ENCODE peak calls at places on chromosome 6, in four cellular contexts. U is mammary epithelial cell, Z is tibial artery, R is BJ. P is an unnamed sample.

GRCh38 chr6:111657146-111657545 is 51.5 kb upstream of the TRAF3IP2 start:
- DNase-seq in U (peak; percentile 54), Z (no peak), R (peak; percentile 71), P (peak; percentile 51)

GRCh38 chr6:34816635-34817301 is 24.9 kb downstream of the BLTP3A start:
- DNase-seq in U (no peak), Z (no peak), R (no peak), P (no peak)

GRCh38 chr6:111530777-111531176 is 47.8 kb upstream of the REV3L start:
- DNase-seq in U (no peak), Z (no peak), R (no peak), P (no peak)

GRCh38 chr6:25629202-25629584 is 22.8 kb upstream of the SCGN start:
- DNase-seq in U (no peak), Z (no peak), R (no peak), P (no peak)

GRCh38 chr6:100209323-100210137 is 215.5 kb upstream of the MCHR2 start:
- DNase-seq in U (no peak), Z (no peak), R (no peak), P (no peak)

GRCh38 chr6:149368065-149368464 is 32.0 kb upstream of the SUMO4 start:
- DNase-seq in U (no peak), Z (no peak), R (no peak), P (no peak)

GRCh38 chr6:24313133-24313476 is 44.8 kb downstream of the DCDC2 start:
- DNase-seq in U (no peak), Z (no peak), R (no peak), P (no peak)

GRCh38 chr6:22627644-22628043 is 58.3 kb downstream of the HDGFL1 start:
- DNase-seq in U (no peak), Z (no peak), R (no peak), P (no peak)

GRCh38 chr6:147390909-147391536 is 117.5 kb upstream of the SAMD5 start:
- DNase-seq in U (no peak), Z (no peak), R (no peak), P (no peak)

GRCh38 chr6:161413361-161413771 is 139.5 kb upstream of the AGPAT4 start:
- DNase-seq in U (no peak), Z (no peak), R (no peak), P (no peak)

GRCh38 chr6:105482227-105482839 is 79.5 kb upstream of the PREP start:
- DNase-seq in U (no peak), Z (no peak), R (no peak), P (no peak)

GRCh38 chr6:26156850-26157149 is 69.6 kb downstream of the HFE start:
- DNase-seq in U (no peak), Z (no peak), R (no peak), P (no peak)

GRCh38 chr6:17349437-17349836 is 44.0 kb upstream of the CAP2 start:
- DNase-seq in U (peak; percentile 21), Z (no peak), R (no peak), P (no peak)

GRCh38 chr6:9138856-9139426 is 703.6 kb upstream of the SLC35B3 start:
- DNase-seq in U (no peak), Z (no peak), R (no peak), P (no peak)

GRCh38 chr6:18990313-18990978 is 603.3 kb downstream of the RNF144B start:
- DNase-seq in U (peak; percentile 16), Z (peak; percentile 73), R (no peak), P (no peak)

GRCh38 chr6:109478222-109478805 is 4.7 kb downstream of the ZBTB24 start:
- DNase-seq in U (no peak), Z (no peak), R (peak; percentile 61), P (no peak)

GRCh38 chr6:13548500-13549210 is 25.7 kb upstream of the SIRT5 start:
- DNase-seq in U (no peak), Z (no peak), R (no peak), P (no peak)

GRCh38 chr6:9437836-9438235 is 977.0 kb downstream of the TFAP2A start:
- DNase-seq in U (peak; percentile 13), Z (no peak), R (no peak), P (no peak)

GRCh38 chr6:110708295-110708965 is 106.8 kb downstream of the CDK19 start:
- DNase-seq in U (no peak), Z (no peak), R (no peak), P (no peak)

GRCh38 chr6:34178361-34179105 is 32.6 kb upstream of the GRM4 start:
- DNase-seq in U (no peak), Z (no peak), R (no peak), P (no peak)

GRCh38 chr6:85672623-85673022 is 29.9 kb upstream of the SYNCRIP start:
- DNase-seq in U (no peak), Z (no peak), R (no peak), P (no peak)

GRCh38 chr6:122995930-122996796 is at the start of gene CLVS2:
- DNase-seq in U (peak; percentile 7), Z (no peak), R (no peak), P (no peak)

GRCh38 chr6:8080338-8081151 is 16.4 kb upstream of the BLOC1S5 start:
- DNase-seq in U (peak; percentile 65), Z (no peak), R (no peak), P (no peak)

GRCh38 chr6:82906951-82907350 is 158.7 kb downstream of the UBE3D start:
- DNase-seq in U (peak; percentile 64), Z (no peak), R (peak; percentile 36), P (peak; percentile 47)

GRCh38 chr6:132084811-132085509 is 133.8 kb upstream of the CCN2 start:
- DNase-seq in U (peak; percentile 69), Z (no peak), R (peak; percentile 100), P (peak; percentile 91)

GRCh38 chr6:154751020-154751800 is 18.0 kb downstream of the SCAF8 start:
- DNase-seq in U (no peak), Z (no peak), R (no peak), P (no peak)

GRCh38 chr6:150391890-150392289 is 23.1 kb downstream of the IYD start:
- DNase-seq in U (no peak), Z (no peak), R (no peak), P (no peak)

GRCh38 chr6:36924131-36924530 is 30.4 kb upstream of the PI16 start:
- DNase-seq in U (no peak), Z (no peak), R (no peak), P (no peak)

GRCh38 chr6:90982051-90982450 is 395.2 kb upstream of the MAP3K7 start:
- DNase-seq in U (no peak), Z (no peak), R (no peak), P (no peak)

GRCh38 chr6:31661867-31662723 is 1.5 kb upstream of the C6orf47 start:
- DNase-seq in U (no peak), Z (no peak), R (no peak), P (no peak)

GRCh38 chr6:153602387-153602786 is 436.7 kb upstream of the OPRM1 start:
- DNase-seq in U (no peak), Z (no peak), R (no peak), P (no peak)

GRCh38 chr6:5673016-5673415 is 333.7 kb downstream of the NRN1 start:
- DNase-seq in U (no peak), Z (no peak), R (no peak), P (no peak)

GRCh38 chr6:159806021-159806458 is 6.0 kb downstream of the PNLDC1 start:
- DNase-seq in U (peak; percentile 61), Z (no peak), R (no peak), P (no peak)

GRCh38 chr6:128567029-128567428 is 46.6 kb upstream of the PTPRK start:
- DNase-seq in U (peak; percentile 58), Z (no peak), R (peak; percentile 35), P (no peak)

GRCh38 chr6:82330171-82330804 is 33.3 kb upstream of the TPBG start:
- DNase-seq in U (no peak), Z (no peak), R (no peak), P (no peak)

DNA sequence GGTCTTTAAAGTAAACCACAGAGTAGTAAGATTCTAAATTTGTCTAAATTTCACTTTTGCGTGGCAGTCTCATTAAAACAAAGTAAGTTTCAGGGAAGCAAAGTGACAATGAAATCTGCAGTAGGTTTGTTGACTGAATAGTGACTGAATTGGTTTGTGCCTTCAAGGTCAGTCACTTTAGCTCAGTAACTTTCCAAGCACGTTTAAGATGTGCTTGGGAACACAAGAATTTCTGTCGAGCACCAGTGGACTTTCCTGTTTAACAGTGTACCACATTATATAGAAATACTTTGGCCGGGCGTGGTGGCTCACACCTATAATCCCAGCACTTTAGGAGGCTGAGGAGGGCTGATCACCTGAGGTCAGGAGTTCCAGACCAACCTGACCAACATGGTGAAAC is 1.7 kb upstream of the CD24 start:
- DNase-seq in U (no peak), Z (no peak), R (no peak), P (no peak)
- H3K4me3 ChIP-seq in U (no peak overlapping the region), Z (no peak overlapping the region), R (no peak overlapping the region), P (no peak overlapping the region)

DNA sequence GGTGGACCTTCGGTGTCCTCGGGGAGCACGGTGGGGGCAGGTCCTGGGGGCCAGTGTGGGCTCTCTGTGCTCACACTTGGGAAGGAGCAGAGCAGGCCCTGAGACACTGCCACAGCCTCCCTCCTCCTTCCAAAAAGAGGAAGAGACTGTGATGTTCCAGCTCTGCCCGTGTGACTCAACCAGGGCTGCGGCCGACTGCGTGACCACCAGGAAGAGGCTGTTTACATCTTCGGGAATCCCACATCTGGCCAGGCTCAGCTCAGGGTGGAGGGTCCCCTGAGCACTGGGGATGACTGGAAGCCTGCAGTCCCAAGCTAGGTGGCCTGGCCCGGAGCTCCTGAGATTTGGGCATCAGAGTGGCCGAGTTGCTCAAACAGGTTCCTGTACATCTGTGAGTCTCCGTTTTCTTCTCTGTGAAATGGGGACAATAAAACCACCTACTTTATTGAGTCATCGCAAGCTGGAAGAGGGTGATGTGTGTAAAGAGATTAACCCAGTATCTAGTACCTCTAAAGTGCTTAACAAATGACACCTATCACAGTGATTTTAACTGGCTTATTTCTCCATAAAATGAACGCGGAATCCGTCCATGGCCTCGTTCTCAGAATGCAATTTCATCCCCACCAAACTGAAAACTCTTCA is 242.1 kb downstream of the DLL1 start:
- DNase-seq in U (no peak), Z (peak; percentile 78), R (no peak), P (no peak)
- H3K4me3 ChIP-seq in U (no peak overlapping the region), Z (no peak overlapping the region), R (no peak overlapping the region), P (no peak overlapping the region)

GRCh38 chr6:157535354-157536217 is 154.6 kb downstream of the ZDHHC14 start:
- DNase-seq in U (peak; percentile 91), Z (no peak), R (peak; percentile 16), P (peak; percentile 75)
- H3K4me3 ChIP-seq in U (no peak overlapping the region), Z (no peak overlapping the region), R (no peak overlapping the region), P (no peak overlapping the region)

GRCh38 chr6:4362306-4362705 is 226.9 kb upstream of the ECI2 start:
- DNase-seq in U (no peak), Z (no peak), R (no peak), P (no peak)

GRCh38 chr6:4356899-4357659 is 221.7 kb upstream of the ECI2 start:
- DNase-seq in U (no peak), Z (no peak), R (no peak), P (no peak)

GRCh38 chr6:4360920-4361319 is 225.5 kb upstream of the ECI2 start:
- DNase-seq in U (no peak), Z (no peak), R (no peak), P (no peak)

GRCh38 chr6:4358414-4359107 is 223.2 kb upstream of the ECI2 start:
- DNase-seq in U (peak; percentile 100), Z (peak; percentile 99), R (peak; percentile 98), P (peak; percentile 100)

GRCh38 chr6:4359108-4359710 is 223.8 kb upstream of the ECI2 start:
- DNase-seq in U (no peak), Z (no peak), R (no peak), P (no peak)
- H3K4me3 ChIP-seq in U (no peak overlapping the region), Z (no peak overlapping the region), R (no peak overlapping the region), P (no peak overlapping the region)

GRCh38 chr6:42846505-42846904 is 32.9 kb upstream of the RPL7L1 start:
- DNase-seq in U (no peak), Z (no peak), R (no peak), P (no peak)
- H3K4me3 ChIP-seq in U (no peak overlapping the region), Z (no peak overlapping the region), R (no peak overlapping the region), P (no peak overlapping the region)

P was measured in kidney epithelial cell.